ENCODE peak calls at places on chromosome X, in nine cellular contexts. B is H7; R is stimulated activated CD8-positive, alpha-beta memory T cell treated with anti-CD3 and anti-CD28 coated beads, Interleukin-12 subunit alpha, Interleukin-12 subunit beta, amount 100 ng/mL, for 1 hour; P is NCI-H69; H is adrenal gland; W is KG1; G is cerebellum; Z is HCEC 1CT; K is AML-193. M is an unnamed sample.

GRCh38 chrX:6782831-6783230 is 247.9 kb upstream of the VCX3A start:
- DNase-seq in H (no peak), W (no peak), P (no peak), G (no peak), Z (no peak), R (no peak), B (no peak), K (no peak), M (no peak)

GRCh38 chrX:77014655-77015377 is 432.4 kb upstream of the FGF16 start:
- DNase-seq in W (no peak), H (no peak), K (no peak), R (no peak), B (peak), P (peak), G (peak), Z (no peak), M (no peak)

GRCh38 chrX:47030339-47030738 is 47.9 kb upstream of the RGN start:
- DNase-seq in R (no peak), B (peak), P (peak), G (peak), W (no peak), K (peak), Z (peak), H (peak), M (no peak)

GRCh38 chrX:57177070-57177469 is 39.9 kb upstream of the SPIN2A start:
- DNase-seq in R (no peak), W (no peak), Z (no peak), B (no peak), P (no peak), G (no peak), H (no peak), K (no peak), M (no peak)

GRCh38 chrX:154029439-154029838 is 9.7 kb upstream of the IRAK1 start:
- DNase-seq in G (no peak), R (no peak), K (no peak), P (no peak), Z (no peak), B (peak), H (no peak), W (no peak), M (no peak)

GRCh38 chrX:38276089-38276488 is 51.2 kb downstream of the RPGR start:
- DNase-seq in R (no peak), P (no peak), K (no peak), B (no peak), G (no peak), W (no peak), H (no peak), Z (no peak), M (no peak)

GRCh38 chrX:80556148-80556547 is 135.9 kb downstream of the TENT5D start:
- DNase-seq in Z (no peak), B (no peak), G (no peak), K (no peak), H (no peak), R (no peak), P (no peak), W (no peak), M (no peak)

GRCh38 chrX:29662101-29662500 is 553.3 kb upstream of the MAGEB2 start:
- DNase-seq in G (no peak), B (no peak), R (no peak), H (no peak), P (no peak), K (no peak), W (no peak), Z (peak), M (no peak)

GRCh38 chrX:81120936-81121351 is 80.8 kb downstream of the HMGN5 start:
- DNase-seq in P (peak), G (no peak), H (peak), B (peak), K (peak), R (no peak), Z (peak), W (peak), M (no peak)

GRCh38 chrX:109880629-109881028 is 122.3 kb upstream of the TMEM164 start:
- DNase-seq in Z (no peak), P (no peak), R (no peak), G (no peak), B (no peak), H (no peak), W (no peak), K (peak), M (no peak)

GRCh38 chrX:47854474-47854873 is 17.8 kb downstream of the ZNF81 start:
- DNase-seq in P (peak), G (peak), W (no peak), Z (no peak), R (no peak), H (peak), B (no peak), K (peak), M (peak)

GRCh38 chrX:33307954-33308353 is 96.6 kb upstream of the DMD start:
- DNase-seq in G (no peak), W (no peak), P (no peak), H (no peak), B (no peak), Z (peak), K (no peak), R (no peak), M (no peak)

GRCh38 chrX:16839852-16840460 is 30.2 kb downstream of the RBBP7 start:
- DNase-seq in G (no peak), K (no peak), Z (peak), R (no peak), H (no peak), P (no peak), W (no peak), B (peak), M (no peak)

GRCh38 chrX:9370888-9371287 is 94.0 kb upstream of the TBL1X start:
- DNase-seq in R (no peak), Z (no peak), H (no peak), P (no peak), G (no peak), B (no peak), W (no peak), K (no peak), M (no peak)

GRCh38 chrX:107197306-107197705 is 8.9 kb downstream of the NUP62CL start:
- DNase-seq in G (no peak), B (no peak), R (no peak), K (no peak), P (no peak), H (no peak), W (no peak), Z (no peak), M (no peak)

GRCh38 chrX:130330706-130331105 is 9.0 kb upstream of the SLC25A14 start:
- DNase-seq in R (peak), W (peak), P (peak), B (peak), G (peak), H (peak), K (peak), Z (peak), M (peak)

M was measured in T-cell.